ENCODE peak calls at places on chromosome 13, in nine cellular contexts. R, W, C, Q, I, O, J, T and F are unnamed samples.

GRCh38 chr13:68551701-68552522 is 1321.8 kb upstream of the PCDH9 start:
- DNase-seq in W (no peak), I (no peak), J (no peak), C (no peak), T (no peak), R (no peak), Q (no peak), O (no peak), F (no peak)

GRCh38 chr13:99028890-99029289 is 51.0 kb upstream of the DOCK9 start:
- DNase-seq in W (no peak), O (no peak), I (no peak), T (no peak), Q (no peak), J (no peak), C (no peak), R (no peak), F (no peak)

GRCh38 chr13:43374621-43375020 is 351.2 kb downstream of the DNAJC15 start:
- DNase-seq in J (no peak), C (no peak), Q (no peak), R (no peak), T (no peak), I (no peak), O (no peak), W (no peak), F (no peak)

GRCh38 chr13:95256086-95256485 is 45.2 kb downstream of the ABCC4 start:
- DNase-seq in J (no peak), R (no peak), T (no peak), I (no peak), Q (no peak), W (no peak), C (peak; percentile 85), O (no peak), F (no peak)

GRCh38 chr13:80118507-80118906 is 222.4 kb downstream of the SPRY2 start:
- DNase-seq in T (no peak), W (no peak), Q (no peak), R (no peak), I (no peak), J (no peak), C (no peak), O (no peak), F (no peak)

GRCh38 chr13:24618219-24618955 is 61.8 kb upstream of the ATP12A start:
- DNase-seq in J (no peak), T (no peak), Q (peak; percentile 42), R (no peak), C (no peak), O (peak; percentile 67), W (no peak), I (peak; percentile 18), F (no peak)

GRCh38 chr13:50493683-50494082 is 349.8 kb downstream of the DLEU7 start:
- DNase-seq in W (no peak), T (no peak), I (no peak), Q (no peak), J (no peak), R (no peak), O (no peak), C (no peak), F (no peak)

GRCh38 chr13:75617230-75617629 is 18.9 kb upstream of the LMO7 start:
- DNase-seq in W (no peak), Q (no peak), T (no peak), J (no peak), C (no peak), I (no peak), R (no peak), O (no peak), F (no peak)

GRCh38 chr13:25489238-25489637 is 117.5 kb downstream of the ATP8A2 start:
- DNase-seq in I (no peak), W (no peak), C (no peak), J (no peak), O (no peak), Q (no peak), T (no peak), R (no peak), F (peak; percentile 12)

GRCh38 chr13:99995104-99995502 is 13.5 kb downstream of the ZIC2 start:
- DNase-seq in C (no peak), W (no peak), T (no peak), Q (no peak), R (no peak), O (no peak), I (no peak), J (no peak), F (no peak)

GRCh38 chr13:112588490-112589297 is 741 bp upstream of the TUBGCP3 start:
- DNase-seq in J (no peak), T (no peak), I (no peak), O (no peak), R (peak; percentile 74), W (no peak), C (no peak), Q (no peak), F (no peak)

GRCh38 chr13:19604306-19604705 is 29.2 kb upstream of the MPHOSPH8 start:
- DNase-seq in C (no peak), J (no peak), T (no peak), O (no peak), I (no peak), R (no peak), Q (no peak), W (no peak), F (no peak)